ENCODE peak calls at places on chromosomes 2 and 18, in eight cellular contexts. D is heart left ventricle; V is GM23338; P is AG08396; G is HEK293T; N is activated CD8-positive, alpha-beta memory T cell treated with anti-CD3 and anti-CD28 coated beads, Interleukin-2, amount 50 U/mL, for 48 hours; F is fibroblast of the aortic adventitia; B is GDM1. E is an unnamed sample.

GRCh38 chr2:109295781-109296117 is 166.7 kb downstream of the SH3RF3 start:
- DNase-seq in V (no peak), F (no peak), D (no peak), G (no peak), B (no peak), N (no peak), P (no peak), E (no peak)

GRCh38 chr18:23671564-23671963 is 8.9 kb upstream of the ANKRD29 start:
- DNase-seq in D (no peak), B (no peak), F (no peak), P (no peak), V (no peak), N (no peak), G (no peak), E (no peak)

GRCh38 chr2:44715671-44716077 is 225.8 kb upstream of the SIX3 start:
- DNase-seq in P (peak), F (peak), G (peak), N (no peak), V (peak), B (no peak), D (no peak), E (no peak)

GRCh38 chr2:47767880-47768609 is 14.9 kb upstream of the MSH6 start:
- DNase-seq in D (peak), V (peak), B (peak), P (peak), F (peak), N (peak), G (peak), E (no peak)

GRCh38 chr2:232576995-232577394 is 26.5 kb downstream of the EIF4E2 start:
- DNase-seq in F (peak), D (no peak), B (no peak), P (no peak), V (no peak), G (no peak), N (no peak), E (no peak)

GRCh38 chr2:18752022-18752493 is 162.7 kb upstream of the NT5C1B start:
- DNase-seq in N (no peak), V (no peak), G (no peak), D (no peak), P (no peak), B (no peak), F (peak), E (no peak)

GRCh38 chr2:15562354-15563031 is 1.4 kb upstream of the NBAS start:
- DNase-seq in D (no peak), P (no peak), B (no peak), V (no peak), F (no peak), G (no peak), N (no peak), E (no peak)

GRCh38 chr2:196606516-196606915 is 33.0 kb upstream of the CCDC150 start:
- DNase-seq in V (no peak), B (no peak), N (no peak), P (no peak), D (no peak), F (peak), G (no peak), E (no peak)

GRCh38 chr18:59324623-59324971 is 6.1 kb upstream of the CPLX4 start:
- DNase-seq in V (no peak), G (no peak), B (no peak), P (no peak), D (no peak), F (no peak), N (no peak), E (no peak)

GRCh38 chr18:10839401-10839800 is 310.0 kb downstream of the PIEZO2 start:
- DNase-seq in P (no peak), G (no peak), N (no peak), B (no peak), V (no peak), F (no peak), D (no peak), E (no peak)

GRCh38 chr2:46091004-46091403 is 206.2 kb upstream of the EPAS1 start:
- DNase-seq in F (no peak), B (no peak), P (no peak), D (no peak), V (peak), G (no peak), N (no peak), E (no peak)

GRCh38 chr2:101696272-101697123 is 1.0 kb upstream of the MAP4K4 start:
- DNase-seq in P (no peak), V (peak), B (no peak), F (no peak), D (no peak), G (no peak), N (no peak), E (no peak)

GRCh38 chr2:62292190-62292589 is 96.3 kb downstream of the B3GNT2 start:
- DNase-seq in D (no peak), V (no peak), N (no peak), P (no peak), F (peak), B (no peak), G (no peak), E (no peak)

GRCh38 chr2:22274611-22275010 is 1110.4 kb upstream of the KLHL29 start:
- DNase-seq in P (no peak), G (no peak), F (no peak), N (no peak), V (no peak), D (peak), B (no peak), E (no peak)

GRCh38 chr2:118990757-118991545 is 49.0 kb downstream of the MARCO start:
- DNase-seq in F (no peak), G (no peak), B (no peak), V (no peak), N (peak), P (no peak), D (no peak), E (no peak)

GRCh38 chr2:145597011-145597410 is 1077.1 kb upstream of the ZEB2 start:
- DNase-seq in B (no peak), V (no peak), G (no peak), N (no peak), D (no peak), F (no peak), P (no peak), E (no peak)

GRCh38 chr2:23745726-23746105 is 181.2 kb downstream of the ATAD2B start:
- DNase-seq in P (peak), G (no peak), N (no peak), B (no peak), F (peak), D (no peak), V (no peak), E (no peak)

GRCh38 chr2:240429341-240429871 is 6.1 kb upstream of the GPC1 start:
- DNase-seq in G (no peak), F (no peak), N (peak), P (no peak), D (no peak), V (no peak), B (no peak), E (no peak)

GRCh38 chr2:102251042-102251848 is 60.1 kb upstream of the IL1RL1 start:
- DNase-seq in P (peak), N (peak), D (peak), G (no peak), V (peak), B (no peak), F (no peak), E (no peak)

GRCh38 chr2:175147196-175147595 is 20.8 kb downstream of the ATF2 start:
- DNase-seq in V (no peak), P (no peak), N (no peak), G (no peak), B (no peak), D (no peak), F (peak), E (no peak)

GRCh38 chr2:30259827-30260679 is 28.7 kb downstream of the LBH start:
- DNase-seq in G (no peak), V (no peak), B (no peak), D (no peak), N (no peak), P (no peak), F (no peak), E (no peak)

GRCh38 chr18:58186258-58186948 is 142.4 kb downstream of the NEDD4L start:
- DNase-seq in G (no peak), P (peak), B (no peak), N (no peak), F (no peak), D (no peak), V (no peak), E (peak)

GRCh38 chr2:3450385-3451031 is 68.8 kb downstream of the ADI1 start:
- DNase-seq in F (no peak), N (no peak), V (no peak), B (no peak), D (no peak), G (no peak), P (no peak), E (no peak)

GRCh38 chr18:40357536-40357935 is 1597.5 kb upstream of the PIK3C3 start:
- DNase-seq in N (no peak), D (no peak), V (no peak), G (no peak), P (no peak), B (no peak), F (no peak), E (no peak)

GRCh38 chr2:201344663-201345366 is 12.3 kb downstream of the FLACC1 start:
- DNase-seq in F (no peak), G (no peak), D (no peak), B (no peak), N (no peak), V (peak), P (no peak), E (no peak)

GRCh38 chr2:170222298-170222697 is 44.4 kb downstream of the MYO3B start:
- DNase-seq in P (no peak), D (no peak), B (no peak), F (peak), G (peak), N (no peak), V (peak), E (peak)

GRCh38 chr2:234172066-234172465 is 121.6 kb downstream of the SPP2 start:
- DNase-seq in D (no peak), G (no peak), N (no peak), V (no peak), B (no peak), F (peak), P (no peak), E (no peak)

GRCh38 chr2:225182126-225182525 is 139.9 kb upstream of the DOCK10 start:
- DNase-seq in F (no peak), G (no peak), N (no peak), B (no peak), P (no peak), D (no peak), V (peak), E (no peak)